ENCODE peak calls at places on chromosome 1, in six cellular contexts. K, M, U, H, F and X are unnamed samples.
A peak's percentile ranks its signal among the peaks of the same experiment; 100 is the strongest.

GRCh38 chr1:171142081-171142450 is 43.0 kb upstream of the FMO2 start:
- DNase-seq in K (peak; percentile 40), M (no peak), U (peak; percentile 74), H (no peak), F (peak; percentile 2), X (peak; percentile 59)

GRCh38 chr1:35433714-35434113 is 123.5 kb downstream of the KIAA0319L start:
- DNase-seq in K (no peak), M (no peak), U (no peak), H (no peak), F (peak; percentile 5), X (no peak)

GRCh38 chr1:8343464-8344001 is 25.6 kb downstream of the SLC45A1 start:
- DNase-seq in K (no peak), M (peak; percentile 70), U (peak; percentile 97), H (no peak), F (peak; percentile 25), X (no peak)

GRCh38 chr1:156444407-156445001 is 56.1 kb downstream of the MEF2D start:
- DNase-seq in K (peak; percentile 72), M (peak; percentile 58), U (no peak), H (no peak), F (no peak), X (no peak)

GRCh38 chr1:86872086-86872485 is 41.8 kb downstream of the SELENOF start:
- DNase-seq in K (no peak), M (no peak), U (peak; percentile 31), H (no peak), F (no peak), X (no peak)

GRCh38 chr1:184524248-184524647 is 137.4 kb downstream of the C1orf21 start:
- DNase-seq in K (no peak), M (no peak), U (peak; percentile 80), H (no peak), F (no peak), X (no peak)

GRCh38 chr1:7438921-7439655 is 332.0 kb upstream of the VAMP3 start:
- DNase-seq in K (no peak), M (no peak), U (no peak), H (no peak), F (no peak), X (no peak)

GRCh38 chr1:57911427-57911826 is 487.6 kb upstream of the DAB1 start:
- DNase-seq in K (no peak), M (no peak), U (no peak), H (no peak), F (no peak), X (no peak)

GRCh38 chr1:226480459-226480858 is 68.1 kb upstream of the STUM start:
- DNase-seq in K (no peak), M (no peak), U (no peak), H (no peak), F (no peak), X (no peak)

GRCh38 chr1:21898326-21899155 is 38.6 kb downstream of the HSPG2 start:
- DNase-seq in K (no peak), M (no peak), U (peak; percentile 40), H (no peak), F (no peak), X (no peak)

GRCh38 chr1:179831852-179832699 is 45.5 kb downstream of the TOR1AIP2 start:
- DNase-seq in K (no peak), M (no peak), U (peak; percentile 53), H (no peak), F (no peak), X (no peak)

GRCh38 chr1:212860713-212861581 is 2.9 kb downstream of the FLVCR1 start:
- DNase-seq in K (no peak), M (no peak), U (peak; percentile 26), H (no peak), F (no peak), X (no peak)

GRCh38 chr1:34378968-34379729 is 202.4 kb downstream of the C1orf94 start:
- DNase-seq in K (no peak), M (no peak), U (no peak), H (no peak), F (no peak), X (no peak)

GRCh38 chr1:244347942-244348341 is 103.8 kb downstream of the ADSS2 start:
- DNase-seq in K (no peak), M (no peak), U (peak; percentile 20), H (no peak), F (no peak), X (peak; percentile 71)

GRCh38 chr1:244371294-244372141 is 80.2 kb downstream of the ADSS2 start:
- DNase-seq in K (no peak), M (peak; percentile 41), U (no peak), H (no peak), F (no peak), X (no peak)

GRCh38 chr1:99645699-99646531 is at the start of gene PALMD:
- DNase-seq in K (peak; percentile 65), M (peak; percentile 83), U (peak; percentile 34), H (no peak), F (no peak), X (no peak)

GRCh38 chr1:159994896-159995295 is 36.9 kb downstream of the PIGM start:
- DNase-seq in K (no peak), M (no peak), U (no peak), H (no peak), F (no peak), X (no peak)

GRCh38 chr1:27135920-27136551 is 18.9 kb downstream of the SLC9A1 start:
- DNase-seq in K (no peak), M (no peak), U (no peak), H (peak; percentile 45), F (peak; percentile 39), X (no peak)

GRCh38 chr1:175169305-175170018 is 23.1 kb downstream of the KIAA0040 start:
- DNase-seq in K (no peak), M (peak; percentile 68), U (no peak), H (no peak), F (no peak), X (no peak)

GRCh38 chr1:172135076-172135672 is 285.3 kb upstream of the C1orf105 start:
- DNase-seq in K (no peak), M (peak; percentile 20), U (no peak), H (peak; percentile 15), F (no peak), X (peak; percentile 42)

GRCh38 chr1:197799271-197799670 is 24.0 kb upstream of the DENND1B start:
- DNase-seq in K (no peak), M (no peak), U (peak; percentile 89), H (no peak), F (no peak), X (no peak)

GRCh38 chr1:2072109-2072806 is 22.0 kb downstream of the PRKCZ start:
- DNase-seq in K (no peak), M (no peak), U (no peak), H (no peak), F (no peak), X (peak; percentile 88)

GRCh38 chr1:227815468-227816409 is at the start of gene PRSS38:
- DNase-seq in K (no peak), M (no peak), U (no peak), H (no peak), F (no peak), X (no peak)

GRCh38 chr1:111163363-111163762 is 23.3 kb downstream of the CEPT1 start:
- DNase-seq in K (no peak), M (no peak), U (no peak), H (no peak), F (peak; percentile 56), X (no peak)

GRCh38 chr1:11065796-11066195 is 6.0 kb upstream of the SRM start:
- DNase-seq in K (no peak), M (no peak), U (no peak), H (no peak), F (no peak), X (no peak)

GRCh38 chr1:73948021-73948420 is 250.0 kb downstream of the LRRIQ3 start:
- DNase-seq in K (no peak), M (no peak), U (no peak), H (no peak), F (no peak), X (no peak)

GRCh38 chr1:36387141-36387949 is 1.6 kb upstream of the STK40 start:
- DNase-seq in K (peak; percentile 43), M (no peak), U (peak; percentile 88), H (no peak), F (no peak), X (no peak)

GRCh38 chr1:39902121-39902807 is 547 bp upstream of the MYCL start:
- DNase-seq in K (peak; percentile 62), M (peak; percentile 85), U (peak; percentile 37), H (peak; percentile 29), F (peak; percentile 65), X (peak; percentile 93)

GRCh38 chr1:2969870-2970291 is 51.4 kb upstream of the ACTRT2 start:
- DNase-seq in K (no peak), M (no peak), U (no peak), H (no peak), F (no peak), X (no peak)

GRCh38 chr1:86064899-86065298 is 91.7 kb downstream of the COL24A1 start:
- DNase-seq in K (no peak), M (no peak), U (no peak), H (no peak), F (no peak), X (no peak)

GRCh38 chr1:229410370-229410691 is 23.6 kb downstream of the ACTA1 start:
- DNase-seq in K (no peak), M (no peak), U (no peak), H (no peak), F (no peak), X (no peak)

GRCh38 chr1:173187838-173188237 is 19.3 kb downstream of the TNFSF4 start:
- DNase-seq in K (no peak), M (no peak), U (no peak), H (no peak), F (no peak), X (no peak)

GRCh38 chr1:228105269-228105995 is 2.3 kb upstream of the C1orf35 start:
- DNase-seq in K (no peak), M (no peak), U (no peak), H (no peak), F (no peak), X (no peak)

GRCh38 chr1:61175976-61176375 is 93.6 kb downstream of the NFIA start:
- DNase-seq in K (no peak), M (no peak), U (no peak), H (no peak), F (no peak), X (no peak)

GRCh38 chr1:7856345-7856744 is 3.5 kb upstream of the UTS2 start:
- DNase-seq in K (peak; percentile 15), M (peak; percentile 37), U (peak; percentile 4), H (peak; percentile 30), F (no peak), X (no peak)

GRCh38 chr1:91529856-91530255 is 29.2 kb downstream of the CDC7 start:
- DNase-seq in K (no peak), M (peak; percentile 56), U (peak; percentile 76), H (no peak), F (no peak), X (no peak)

GRCh38 chr1:2416403-2416802 is 4.0 kb upstream of the PEX10 start:
- DNase-seq in K (no peak), M (peak; percentile 37), U (no peak), H (no peak), F (no peak), X (peak; percentile 40)

GRCh38 chr1:203264052-203264501 is 34.6 kb upstream of the CHIT1 start:
- DNase-seq in K (no peak), M (no peak), U (no peak), H (no peak), F (no peak), X (no peak)

GRCh38 chr1:16882995-16883394 is 12.8 kb upstream of the RNU1-2 start:
- DNase-seq in K (no peak), M (no peak), U (no peak), H (no peak), F (no peak), X (no peak)